ENCODE peak calls at places on chromosomes 5 and 9, in six cellular contexts. One of them, this sample, is unnamed.

GRCh38 chr5:39599721-39600431 is 175.1 kb upstream of the DAB2 start:
- DNase-seq in heart right ventricle: no peak
- DNase-seq in spleen: no peak
- DNase-seq in pancreas: no peak
- DNase-seq in breast epithelium: no peak
- DNase-seq in tibial nerve: no peak
- DNase-seq in this sample: no peak

GRCh38 chr9:114681594-114682332 is at the start of gene TEX48:
- DNase-seq in tibial nerve: peak; percentile 57
- DNase-seq in breast epithelium: no peak
- DNase-seq in heart right ventricle: no peak
- DNase-seq in spleen: peak; percentile 78
- DNase-seq in pancreas: peak; percentile 56
- DNase-seq in this sample: no peak

GRCh38 chr9:88535932-88536324 is 950 bp downstream of the NXNL2 start:
- DNase-seq in breast epithelium: peak; percentile 57
- DNase-seq in heart right ventricle: peak; percentile 17
- DNase-seq in pancreas: no peak
- DNase-seq in spleen: peak; percentile 72
- DNase-seq in tibial nerve: no peak
- DNase-seq in this sample: no peak

GRCh38 chr5:39160576-39161213 is 58.7 kb downstream of the FYB1 start:
- DNase-seq in heart right ventricle: no peak
- DNase-seq in tibial nerve: no peak
- DNase-seq in breast epithelium: no peak
- DNase-seq in spleen: no peak
- DNase-seq in pancreas: no peak
- DNase-seq in this sample: no peak

GRCh38 chr5:174903333-174903732 is 179.0 kb downstream of the MSX2 start:
- DNase-seq in heart right ventricle: no peak
- DNase-seq in tibial nerve: no peak
- DNase-seq in pancreas: no peak
- DNase-seq in spleen: no peak
- DNase-seq in breast epithelium: no peak
- DNase-seq in this sample: no peak

GRCh38 chr9:18947772-18948391 is 85.1 kb downstream of the SAXO1 start:
- DNase-seq in breast epithelium: no peak
- DNase-seq in spleen: no peak
- DNase-seq in pancreas: no peak
- DNase-seq in heart right ventricle: no peak
- DNase-seq in tibial nerve: no peak
- DNase-seq in this sample: no peak

GRCh38 chr9:25857167-25857566 is 178.9 kb upstream of the TUSC1 start:
- DNase-seq in pancreas: no peak
- DNase-seq in breast epithelium: no peak
- DNase-seq in tibial nerve: no peak
- DNase-seq in spleen: no peak
- DNase-seq in heart right ventricle: no peak
- DNase-seq in this sample: no peak

GRCh38 chr9:36765077-36765390 is 192.3 kb downstream of the MELK start:
- DNase-seq in tibial nerve: no peak
- DNase-seq in heart right ventricle: no peak
- DNase-seq in spleen: no peak
- DNase-seq in pancreas: no peak
- DNase-seq in breast epithelium: no peak
- DNase-seq in this sample: no peak

GRCh38 chr5:56010431-56010830 is 15.7 kb upstream of the IL6ST start:
- DNase-seq in heart right ventricle: no peak
- DNase-seq in spleen: no peak
- DNase-seq in breast epithelium: no peak
- DNase-seq in tibial nerve: no peak
- DNase-seq in pancreas: no peak
- DNase-seq in this sample: no peak

GRCh38 chr5:134020188-134020587 is 15.4 kb upstream of the VDAC1 start:
- DNase-seq in heart right ventricle: no peak
- DNase-seq in pancreas: no peak
- DNase-seq in tibial nerve: no peak
- DNase-seq in breast epithelium: no peak
- DNase-seq in spleen: peak; percentile 33
- DNase-seq in this sample: no peak

GRCh38 chr5:138748630-138749081 is 4.6 kb upstream of the CTNNA1 start:
- DNase-seq in pancreas: no peak
- DNase-seq in spleen: peak; percentile 24
- DNase-seq in breast epithelium: no peak
- DNase-seq in heart right ventricle: no peak
- DNase-seq in tibial nerve: peak; percentile 63
- DNase-seq in this sample: no peak

GRCh38 chr5:93884254-93884653 is 142.9 kb upstream of the POU5F2 start:
- DNase-seq in breast epithelium: no peak
- DNase-seq in tibial nerve: no peak
- DNase-seq in spleen: no peak
- DNase-seq in pancreas: no peak
- DNase-seq in heart right ventricle: no peak
- DNase-seq in this sample: no peak

GRCh38 chr5:63408984-63409383 is 553.3 kb downstream of the HTR1A start:
- DNase-seq in heart right ventricle: no peak
- DNase-seq in breast epithelium: no peak
- DNase-seq in tibial nerve: no peak
- DNase-seq in spleen: no peak
- DNase-seq in pancreas: no peak
- DNase-seq in this sample: no peak

GRCh38 chr5:174413520-174414314 is 310.7 kb upstream of the MSX2 start:
- DNase-seq in tibial nerve: peak; percentile 18
- DNase-seq in breast epithelium: no peak
- DNase-seq in heart right ventricle: no peak
- DNase-seq in pancreas: no peak
- DNase-seq in spleen: no peak
- DNase-seq in this sample: no peak

DNA sequence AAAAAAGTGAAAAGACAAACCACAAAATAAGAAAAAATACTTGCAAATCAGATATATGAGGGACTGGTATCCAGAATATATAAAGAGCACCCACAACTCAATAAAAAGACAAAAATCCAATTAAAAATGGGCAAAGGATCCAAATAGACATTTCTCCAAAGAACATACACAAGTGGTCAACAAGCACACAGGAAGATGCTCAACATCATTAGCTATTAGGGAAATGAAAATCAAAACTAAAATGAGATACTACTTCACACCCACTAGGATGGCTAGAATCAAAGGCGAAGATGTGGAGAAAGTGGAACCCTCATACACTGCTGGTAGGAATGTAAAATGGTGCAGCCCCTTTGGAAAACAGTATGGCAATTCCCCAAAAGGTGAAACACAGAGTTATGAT is 21.1 kb upstream of the DPM2 start:
- DNase-seq in breast epithelium: no peak
- DNase-seq in heart right ventricle: no peak
- DNase-seq in spleen: no peak
- DNase-seq in tibial nerve: no peak
- DNase-seq in pancreas: no peak
- DNase-seq in this sample: no peak
- H3K27ac ChIP-seq in breast epithelium: peak overlapping the region; percentile 98
- H3K27ac ChIP-seq in heart right ventricle: no peak overlapping the region
- H3K27ac ChIP-seq in spleen: no peak overlapping the region
- H3K27ac ChIP-seq in tibial nerve: peak overlapping the region; percentile 1
- H3K27ac ChIP-seq in pancreas: no peak overlapping the region
- H3K27ac ChIP-seq in this sample: no peak overlapping the region

GRCh38 chr5:107792940-107793339 is 122.2 kb upstream of the EFNA5 start:
- DNase-seq in tibial nerve: no peak
- DNase-seq in spleen: no peak
- DNase-seq in breast epithelium: no peak
- DNase-seq in pancreas: no peak
- DNase-seq in heart right ventricle: no peak
- DNase-seq in this sample: no peak

GRCh38 chr5:107801061-107801460 is 130.3 kb upstream of the EFNA5 start:
- DNase-seq in heart right ventricle: no peak
- DNase-seq in breast epithelium: no peak
- DNase-seq in tibial nerve: no peak
- DNase-seq in pancreas: no peak
- DNase-seq in spleen: no peak
- DNase-seq in this sample: no peak

GRCh38 chr5:107799306-107799705 is 128.6 kb upstream of the EFNA5 start:
- DNase-seq in breast epithelium: no peak
- DNase-seq in tibial nerve: no peak
- DNase-seq in spleen: no peak
- DNase-seq in pancreas: no peak
- DNase-seq in heart right ventricle: no peak
- DNase-seq in this sample: no peak

GRCh38 chr5:107794731-107795130 is 124.0 kb upstream of the EFNA5 start:
- DNase-seq in breast epithelium: no peak
- DNase-seq in pancreas: no peak
- DNase-seq in heart right ventricle: no peak
- DNase-seq in spleen: no peak
- DNase-seq in tibial nerve: no peak
- DNase-seq in this sample: no peak

GRCh38 chr5:107796797-107797196 is 126.1 kb upstream of the EFNA5 start:
- DNase-seq in tibial nerve: no peak
- DNase-seq in spleen: no peak
- DNase-seq in pancreas: no peak
- DNase-seq in breast epithelium: no peak
- DNase-seq in heart right ventricle: no peak
- DNase-seq in this sample: no peak
- TF ChIP-seq CTCF in tibial nerve: no peak
- TF ChIP-seq CTCF in spleen: no peak
- TF ChIP-seq CTCF in pancreas: no peak
- TF ChIP-seq CTCF in breast epithelium: no peak
- TF ChIP-seq CTCF in heart right ventricle: no peak
- TF ChIP-seq CTCF in this sample: no peak

DNA sequence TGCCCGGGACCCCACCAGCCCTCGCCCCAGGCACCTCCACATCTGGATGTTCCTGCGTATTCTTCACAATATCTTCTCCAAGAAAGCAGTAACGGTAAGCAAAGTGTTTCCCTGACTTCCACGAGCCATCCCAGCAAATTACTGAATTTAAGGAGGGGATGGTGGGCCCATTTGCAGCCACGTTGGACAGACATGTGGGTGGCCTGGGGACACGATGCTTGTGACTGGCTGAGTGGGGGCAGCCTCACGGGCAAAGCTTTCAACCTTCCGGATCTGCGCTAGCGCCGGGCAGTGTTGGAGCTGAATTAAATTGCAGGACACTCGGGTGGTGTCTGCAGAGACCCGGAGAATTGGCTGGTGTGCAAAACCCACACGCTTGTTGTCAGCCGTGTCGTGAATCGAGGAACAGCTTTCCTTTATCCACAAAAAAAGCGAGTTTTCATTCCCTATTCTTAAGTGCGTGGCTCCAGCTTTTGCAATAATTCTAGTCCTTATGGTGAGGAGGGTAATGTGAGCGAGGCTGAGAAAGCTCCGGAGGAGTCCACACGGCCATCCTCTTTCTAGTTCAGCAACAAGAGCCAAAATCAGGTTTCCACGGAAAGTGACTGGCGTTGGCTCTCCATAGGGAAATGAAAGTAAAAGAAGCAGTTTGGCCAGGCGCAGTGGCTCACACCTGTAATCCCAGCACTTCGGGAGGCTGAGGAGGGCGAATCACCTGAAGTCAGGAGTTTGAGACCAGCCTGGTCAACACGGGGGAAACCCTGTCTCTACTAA is 17.5 kb upstream of the CLPTM1L start:
- DNase-seq in tibial nerve: no peak
- DNase-seq in breast epithelium: no peak
- DNase-seq in pancreas: no peak
- DNase-seq in heart right ventricle: no peak
- DNase-seq in spleen: peak; percentile 64
- DNase-seq in this sample: no peak
- H3K4me3 ChIP-seq in tibial nerve: no peak overlapping the region
- H3K4me3 ChIP-seq in breast epithelium: no peak overlapping the region
- H3K4me3 ChIP-seq in pancreas: no peak overlapping the region
- H3K4me3 ChIP-seq in heart right ventricle: no peak overlapping the region
- H3K4me3 ChIP-seq in spleen: no peak overlapping the region
- H3K4me3 ChIP-seq in this sample: no peak overlapping the region

GRCh38 chr5:143539742-143540141 is 136.3 kb upstream of the NR3C1 start:
- DNase-seq in pancreas: no peak
- DNase-seq in spleen: no peak
- DNase-seq in tibial nerve: no peak
- DNase-seq in heart right ventricle: no peak
- DNase-seq in breast epithelium: no peak
- DNase-seq in this sample: no peak

GRCh38 chr5:143534764-143535159 is 131.3 kb upstream of the NR3C1 start:
- DNase-seq in heart right ventricle: no peak
- DNase-seq in pancreas: no peak
- DNase-seq in spleen: no peak
- DNase-seq in tibial nerve: no peak
- DNase-seq in breast epithelium: no peak
- DNase-seq in this sample: no peak

GRCh38 chr5:143536364-143536763 is 132.9 kb upstream of the NR3C1 start:
- DNase-seq in heart right ventricle: no peak
- DNase-seq in pancreas: peak; percentile 8
- DNase-seq in breast epithelium: no peak
- DNase-seq in spleen: no peak
- DNase-seq in tibial nerve: peak; percentile 28
- DNase-seq in this sample: peak; percentile 16

GRCh38 chr5:143533978-143534763 is 130.7 kb upstream of the NR3C1 start:
- DNase-seq in tibial nerve: no peak
- DNase-seq in spleen: no peak
- DNase-seq in breast epithelium: no peak
- DNase-seq in heart right ventricle: peak; percentile 29
- DNase-seq in pancreas: peak; percentile 21
- DNase-seq in this sample: no peak

DNA sequence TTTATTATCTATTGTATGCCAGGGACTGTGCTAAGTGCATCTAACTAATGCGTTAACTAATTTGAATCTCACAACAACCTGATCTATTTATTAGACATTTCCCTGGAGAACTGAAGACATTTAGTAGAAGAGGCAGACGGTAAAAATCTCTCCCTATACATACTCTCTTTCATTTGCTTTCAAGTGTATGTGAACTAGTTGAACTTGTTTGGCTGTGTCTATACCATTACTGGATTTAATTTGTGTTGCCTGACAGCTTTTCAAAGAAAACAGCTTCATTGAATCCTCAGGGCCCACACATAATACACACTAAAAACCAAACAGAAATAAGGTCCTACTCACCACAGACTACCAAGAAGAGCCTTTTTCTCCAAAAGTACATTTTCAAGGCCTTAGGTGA is 133.6 kb upstream of the NR3C1 start:
- DNase-seq in tibial nerve: no peak
- DNase-seq in spleen: no peak
- DNase-seq in breast epithelium: no peak
- DNase-seq in heart right ventricle: no peak
- DNase-seq in pancreas: no peak
- DNase-seq in this sample: no peak
- H3K27ac ChIP-seq in tibial nerve: no peak overlapping the region
- H3K27ac ChIP-seq in spleen: no peak overlapping the region
- H3K27ac ChIP-seq in breast epithelium: no peak overlapping the region
- H3K27ac ChIP-seq in heart right ventricle: no peak overlapping the region
- H3K27ac ChIP-seq in pancreas: no peak overlapping the region
- H3K27ac ChIP-seq in this sample: no peak overlapping the region

DNA sequence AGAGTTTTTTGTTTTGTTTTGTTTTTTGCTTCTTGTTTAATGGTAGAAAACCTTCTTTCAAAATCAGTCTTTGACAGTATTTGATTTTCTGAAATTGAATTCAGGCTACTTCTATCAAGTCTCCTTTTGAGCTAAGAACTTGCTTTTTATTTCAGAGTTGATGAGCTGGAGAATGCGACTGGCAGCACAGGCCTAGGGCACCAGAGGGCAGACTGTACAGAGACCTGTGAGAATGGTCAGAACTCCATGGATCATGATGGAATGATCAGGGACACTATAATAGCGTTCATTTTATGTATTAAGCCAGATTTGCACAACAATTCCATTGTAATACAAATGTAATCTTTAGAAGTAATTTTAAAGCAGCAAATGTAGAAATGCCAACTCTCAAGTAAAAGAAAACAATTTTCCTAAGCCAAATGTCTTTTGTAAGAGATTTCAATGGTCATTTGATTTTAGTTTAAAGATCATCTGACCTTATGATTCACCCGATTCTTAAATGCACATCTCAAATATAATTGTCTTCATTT is 902.4 kb downstream of the NR2F1-AS1 start:
- DNase-seq in pancreas: no peak
- DNase-seq in heart right ventricle: no peak
- DNase-seq in tibial nerve: no peak
- DNase-seq in breast epithelium: no peak
- DNase-seq in spleen: no peak
- DNase-seq in this sample: no peak
- TF ChIP-seq CTCF in pancreas: no peak
- TF ChIP-seq CTCF in heart right ventricle: no peak
- TF ChIP-seq CTCF in tibial nerve: no peak
- TF ChIP-seq CTCF in breast epithelium: no peak
- TF ChIP-seq CTCF in spleen: no peak
- TF ChIP-seq CTCF in this sample: no peak

This sample was measured in thoracic aorta.